ENCODE peak calls at places on chromosomes 13 and 19, in eight cellular contexts. M is T1000; Q is left cardiac atrium; K is activated naive CD4-positive, alpha-beta T cell; R is stimulated activated CD4-positive, alpha-beta T cell treated with anti-CD3 and anti-CD28 coated beads, TNF-alpha, amount 100 ng/mL, for 4 hours; J is lung; L is AG09319; Y is activated T-helper 9 cell treated with anti-CD3 and anti-CD28 coated beads, Interleukin-2, amount 50 U/mL, for 16 hours. U is an unnamed sample.

GRCh38 chr19:40089462-40089861 is 1.3 kb downstream of the ZNF780A start:
- DNase-seq in Q (peak), L (peak), M (no peak), R (no peak), Y (no peak), J (no peak), K (no peak), U (peak)

GRCh38 chr19:55902080-55902751 is 29.9 kb downstream of the NLRP13 start:
- DNase-seq in R (no peak), Y (no peak), K (no peak), J (no peak), Q (no peak), L (no peak), M (no peak), U (no peak)

GRCh38 chr19:41617941-41618730 is 8.7 kb downstream of the CEACAM4 start:
- DNase-seq in K (no peak), L (no peak), Y (no peak), J (no peak), M (no peak), R (no peak), Q (no peak), U (no peak)

GRCh38 chr13:29059837-29060236 is 239.7 kb downstream of the MTUS2 start:
- DNase-seq in K (no peak), L (no peak), R (no peak), M (no peak), Q (no peak), J (no peak), Y (no peak), U (no peak)

GRCh38 chr19:17086129-17086528 is 10.6 kb downstream of the MYO9B start:
- DNase-seq in M (no peak), R (no peak), K (no peak), L (no peak), Q (no peak), J (no peak), Y (no peak), U (no peak)

GRCh38 chr19:17967258-17968051 is 548 bp downstream of the KCNN1 start:
- DNase-seq in L (no peak), Q (no peak), J (no peak), Y (no peak), M (no peak), R (no peak), K (no peak), U (no peak)

GRCh38 chr13:109204657-109205056 is 575.2 kb downstream of the MYO16 start:
- DNase-seq in K (no peak), R (no peak), Q (no peak), Y (no peak), J (peak), M (no peak), L (no peak), U (no peak)

GRCh38 chr13:26996965-26997752 is 174.5 kb downstream of the USP12 start:
- DNase-seq in J (no peak), Q (no peak), L (no peak), M (no peak), Y (no peak), R (no peak), K (no peak), U (no peak)

GRCh38 chr19:49490287-49491029 is 3.0 kb downstream of the RPL13A start:
- DNase-seq in K (no peak), R (no peak), J (no peak), L (no peak), M (no peak), Q (no peak), Y (no peak), U (no peak)

GRCh38 chr19:18350490-18350889 is 10.1 kb downstream of the PGPEP1 start:
- DNase-seq in M (no peak), L (no peak), K (no peak), Y (no peak), R (no peak), Q (no peak), J (no peak), U (no peak)

GRCh38 chr13:96091932-96092253 is 2.0 kb downstream of the HS6ST3 start:
- DNase-seq in Y (no peak), Q (no peak), L (no peak), M (no peak), K (no peak), J (no peak), R (no peak), U (no peak)

GRCh38 chr13:113110048-113110851 is 4.7 kb downstream of the F7 start:
- DNase-seq in M (no peak), J (no peak), L (no peak), Y (no peak), R (peak), Q (peak), K (peak), U (peak)

GRCh38 chr13:43389573-43389972 is 366.2 kb downstream of the DNAJC15 start:
- DNase-seq in R (no peak), M (no peak), J (no peak), Y (no peak), L (no peak), Q (no peak), K (no peak), U (no peak)

GRCh38 chr19:30791116-30791515 is 418.9 kb downstream of the ZNF536 start:
- DNase-seq in K (no peak), L (no peak), Y (no peak), Q (no peak), M (no peak), J (peak), R (no peak), U (no peak)

GRCh38 chr19:6587093-6587820 is 3.7 kb downstream of the CD70 start:
- DNase-seq in L (no peak), J (no peak), Y (no peak), R (no peak), K (no peak), Q (no peak), M (no peak), U (no peak)

GRCh38 chr13:96431044-96431581 is 341.2 kb downstream of the HS6ST3 start:
- DNase-seq in L (no peak), R (no peak), K (no peak), J (no peak), Y (no peak), Q (no peak), M (no peak), U (no peak)

GRCh38 chr13:83940742-83941141 is 58.5 kb upstream of the SLITRK1 start:
- DNase-seq in R (no peak), J (no peak), K (no peak), Y (no peak), Q (no peak), L (no peak), M (no peak), U (no peak)

GRCh38 chr19:46428278-46429141 is at the start of gene PNMA8C:
- DNase-seq in R (no peak), L (no peak), Y (no peak), K (peak), M (no peak), Q (peak), J (peak), U (peak)

GRCh38 chr19:45505151-45505995 is 1.9 kb upstream of the VASP start:
- DNase-seq in Y (no peak), R (no peak), M (no peak), Q (no peak), J (no peak), L (no peak), K (no peak), U (no peak)

GRCh38 chr13:51935326-51936171 is 73.8 kb downstream of the CCDC70 start:
- DNase-seq in J (no peak), Y (no peak), K (no peak), Q (no peak), M (no peak), L (no peak), R (no peak), U (peak)

GRCh38 chr19:8148410-8149231 is 771 bp downstream of the FBN3 start:
- DNase-seq in Y (no peak), K (no peak), J (no peak), M (no peak), R (no peak), L (no peak), Q (no peak), U (no peak)

GRCh38 chr13:100826441-100826840 is 151.8 kb upstream of the TMTC4 start:
- DNase-seq in J (no peak), Q (no peak), K (no peak), Y (no peak), M (no peak), R (no peak), L (no peak), U (no peak)

GRCh38 chr19:45117666-45118065 is 24.7 kb downstream of the PPP1R37 start:
- DNase-seq in R (no peak), J (no peak), M (no peak), L (no peak), Y (no peak), Q (no peak), K (no peak), U (no peak)

GRCh38 chr19:10835089-10835753 is 791 bp downstream of the TMED1 start:
- DNase-seq in R (no peak), K (no peak), Q (no peak), M (no peak), Y (no peak), J (no peak), L (no peak), U (no peak)

GRCh38 chr19:54201980-54202379 is 1.3 kb downstream of the RPS9 start:
- DNase-seq in K (no peak), R (no peak), L (no peak), Y (no peak), M (no peak), Q (no peak), J (no peak), U (no peak)

GRCh38 chr19:4981681-4981958 is 12.7 kb downstream of the KDM4B start:
- DNase-seq in Y (no peak), R (no peak), J (no peak), Q (no peak), K (no peak), M (no peak), L (no peak), U (no peak)